ENCODE peak calls at places on chromosomes 11 and 22, in four cellular contexts. C is NCI-H69, P is BJ, E is cardiac muscle cell. H is an unnamed sample.

GRCh38 chr11:108593214-108593909 is at the start of gene EXPH5:
- DNase-seq in P (no peak), E (peak), C (peak), H (peak)

GRCh38 chr11:103433380-103433779 is 324.2 kb downstream of the DYNC2H1 start:
- DNase-seq in C (peak), E (peak), P (peak), H (no peak)

GRCh38 chr11:95739108-95739507 is 50.5 kb downstream of the FAM76B start:
- DNase-seq in E (no peak), C (no peak), P (no peak), H (peak)

GRCh38 chr11:47239889-47240288 is 8.7 kb downstream of the ACP2 start:
- DNase-seq in C (no peak), E (no peak), P (no peak), H (no peak)

GRCh38 chr11:720642-721346 is 14.8 kb downstream of the EPS8L2 start:
- DNase-seq in P (no peak), C (peak), E (no peak), H (peak)

GRCh38 chr22:17969732-17970131 is 54.6 kb downstream of the MICAL3 start:
- DNase-seq in C (no peak), E (peak), P (peak), H (no peak)

GRCh38 chr11:10317281-10317755 is 12.4 kb downstream of the ADM start:
- DNase-seq in E (no peak), P (no peak), C (peak), H (peak)

GRCh38 chr11:96342131-96342970 is 644 bp downstream of the MAML2 start:
- DNase-seq in E (no peak), P (no peak), C (peak), H (peak)

GRCh38 chr11:66069715-66070603 is at the start of gene PACS1:
- DNase-seq in E (peak), C (peak), P (peak), H (peak)

GRCh38 chr22:37186228-37186996 is 1.6 kb downstream of the C1QTNF6 start:
- DNase-seq in P (no peak), C (no peak), E (peak), H (peak)

GRCh38 chr22:48398181-48398905 is 1429.3 kb downstream of the BRD1 start:
- DNase-seq in C (no peak), E (no peak), P (no peak), H (no peak)

GRCh38 chr11:8263109-8263768 is 439 bp downstream of the LMO1 start:
- DNase-seq in E (no peak), P (no peak), C (peak), H (peak)

GRCh38 chr11:93614111-93614784 is 47.2 kb upstream of the CEP295 start:
- DNase-seq in P (no peak), E (no peak), C (peak), H (peak)

H was measured in DMS53.